ENCODE peak calls at places on chromosomes 4 and X, in ten cellular contexts. J, A, R, T, F, C, U, O, K and H are unnamed samples.

GRCh38 chrX:80237072-80237471 is 183.2 kb upstream of the TENT5D start:
- DNase-seq in C (no peak), J (no peak), A (no peak), K (no peak), F (no peak), T (no peak), U (no peak), O (no peak), R (no peak), H (no peak)

GRCh38 chr4:44118971-44119680 is 329.5 kb downstream of the KCTD8 start:
- DNase-seq in U (peak), T (peak), J (no peak), O (no peak), C (no peak), R (no peak), K (no peak), A (peak), F (no peak), H (no peak)

GRCh38 chr4:139214039-139214534 is 37.1 kb upstream of the ELF2 start:
- DNase-seq in T (no peak), U (no peak), R (no peak), O (peak), F (no peak), A (peak), J (no peak), C (no peak), K (no peak), H (no peak)

GRCh38 chr4:6071959-6072720 is 53.9 kb upstream of the C4orf50 start:
- DNase-seq in T (no peak), A (no peak), K (no peak), F (no peak), J (no peak), R (peak), C (no peak), O (no peak), U (no peak), H (no peak)

GRCh38 chr4:87542734-87543312 is 13.6 kb upstream of the SPARCL1 start:
- DNase-seq in K (no peak), A (no peak), O (no peak), T (no peak), F (no peak), U (no peak), J (no peak), R (no peak), C (no peak), H (no peak)

GRCh38 chrX:18390941-18391538 is 34.4 kb upstream of the CDKL5 start:
- DNase-seq in R (peak), T (peak), U (peak), J (peak), K (peak), F (peak), O (peak), A (peak), C (peak), H (peak)

GRCh38 chrX:24023538-24023937 is 3.4 kb downstream of the KLHL15 start:
- DNase-seq in O (no peak), C (no peak), F (no peak), U (no peak), J (no peak), A (no peak), K (no peak), T (no peak), R (no peak), H (no peak)

GRCh38 chr4:62018537-62018936 is 818.4 kb downstream of the ADGRL3 start:
- DNase-seq in K (no peak), T (no peak), F (no peak), C (no peak), U (no peak), A (no peak), J (no peak), R (no peak), O (no peak), H (no peak)

GRCh38 chrX:70434914-70435586 is 9.6 kb upstream of the DLG3 start:
- DNase-seq in F (no peak), A (peak), J (no peak), O (no peak), K (no peak), R (no peak), T (no peak), C (peak), U (peak), H (no peak)

GRCh38 chr4:175776217-175776616 is 35.8 kb downstream of the GPM6A start:
- DNase-seq in J (no peak), T (no peak), F (no peak), A (no peak), U (peak), O (no peak), C (no peak), K (no peak), R (no peak), H (no peak)

GRCh38 chr4:39320381-39321115 is 45.6 kb downstream of the RFC1 start:
- DNase-seq in O (no peak), C (peak), J (peak), U (peak), R (no peak), A (no peak), K (no peak), F (no peak), T (peak), H (no peak)

GRCh38 chr4:126513596-126513995 is 1119.2 kb upstream of the INTU start:
- DNase-seq in U (no peak), T (no peak), K (no peak), C (no peak), J (no peak), R (no peak), O (no peak), F (no peak), A (no peak), H (no peak)

GRCh38 chr4:186204611-186205144 is 13.3 kb downstream of the CYP4V2 start:
- DNase-seq in C (no peak), A (no peak), O (no peak), J (no peak), U (no peak), R (no peak), T (no peak), K (no peak), F (no peak), H (no peak)

GRCh38 chrX:10138726-10139125 is 18.0 kb upstream of the CLCN4 start:
- DNase-seq in C (no peak), A (no peak), T (no peak), F (no peak), O (no peak), U (no peak), K (no peak), J (no peak), R (no peak), H (no peak)

GRCh38 chr4:3233391-3234071 is 15.4 kb upstream of the MSANTD1 start:
- DNase-seq in J (no peak), R (no peak), O (no peak), K (no peak), C (peak), U (peak), A (peak), T (peak), F (no peak), H (no peak)

GRCh38 chr4:23401572-23401971 is 488.3 kb downstream of the PPARGC1A start:
- DNase-seq in C (no peak), K (no peak), J (no peak), R (no peak), T (no peak), A (no peak), U (peak), O (no peak), F (no peak), H (no peak)

GRCh38 chr4:146029147-146029546 is 90.5 kb upstream of the ZNF827 start:
- DNase-seq in K (no peak), J (peak), T (no peak), A (no peak), R (no peak), U (peak), O (no peak), F (no peak), C (peak), H (no peak)